ENCODE peak calls at places on chromosomes 1 and 21, in five cellular contexts. One of them, this sample, is unnamed.

GRCh38 chr1:7327849-7328248 is 443.2 kb upstream of the VAMP3 start:
- DNase-seq in tibial artery: no peak
- DNase-seq in bronchial epithelial cell: no peak
- DNase-seq in tibial nerve: no peak
- DNase-seq in psoas muscle: no peak
- DNase-seq in this sample: no peak

GRCh38 chr1:32025515-32025914 is 11.8 kb downstream of the KHDRBS1 start:
- DNase-seq in tibial artery: no peak
- DNase-seq in bronchial epithelial cell: no peak
- DNase-seq in tibial nerve: no peak
- DNase-seq in psoas muscle: no peak
- DNase-seq in this sample: no peak

GRCh38 chr1:161721738-161722343 is 497 bp downstream of the FCRLB start:
- DNase-seq in tibial artery: no peak
- DNase-seq in bronchial epithelial cell: peak
- DNase-seq in tibial nerve: no peak
- DNase-seq in psoas muscle: no peak
- DNase-seq in this sample: peak

GRCh38 chr1:90501281-90501680 is 215.8 kb downstream of the BARHL2 start:
- DNase-seq in tibial artery: no peak
- DNase-seq in bronchial epithelial cell: no peak
- DNase-seq in tibial nerve: no peak
- DNase-seq in psoas muscle: no peak
- DNase-seq in this sample: no peak

GRCh38 chr1:47181095-47181954 is 8.5 kb downstream of the PDZK1IP1 start:
- DNase-seq in tibial artery: no peak
- DNase-seq in bronchial epithelial cell: no peak
- DNase-seq in tibial nerve: no peak
- DNase-seq in psoas muscle: no peak
- DNase-seq in this sample: no peak

GRCh38 chr1:243315455-243315854 is 59.6 kb downstream of the SDCCAG8 start:
- DNase-seq in tibial artery: no peak
- DNase-seq in bronchial epithelial cell: no peak
- DNase-seq in tibial nerve: no peak
- DNase-seq in psoas muscle: no peak
- DNase-seq in this sample: no peak

GRCh38 chr1:39819091-39819812 is 30.6 kb upstream of the BMP8B start:
- DNase-seq in tibial artery: no peak
- DNase-seq in bronchial epithelial cell: no peak
- DNase-seq in tibial nerve: no peak
- DNase-seq in psoas muscle: no peak
- DNase-seq in this sample: no peak

GRCh38 chr1:199868777-199869176 is 158.7 kb upstream of the NR5A2 start:
- DNase-seq in tibial artery: no peak
- DNase-seq in bronchial epithelial cell: no peak
- DNase-seq in tibial nerve: no peak
- DNase-seq in psoas muscle: no peak
- DNase-seq in this sample: no peak

GRCh38 chr21:17427831-17428483 is 84.9 kb upstream of the CXADR start:
- DNase-seq in tibial artery: no peak
- DNase-seq in bronchial epithelial cell: no peak
- DNase-seq in tibial nerve: no peak
- DNase-seq in psoas muscle: no peak
- DNase-seq in this sample: no peak

GRCh38 chr21:39641827-39642450 is 29.2 kb downstream of the B3GALT5 start:
- DNase-seq in tibial artery: no peak
- DNase-seq in bronchial epithelial cell: no peak
- DNase-seq in tibial nerve: no peak
- DNase-seq in psoas muscle: no peak
- DNase-seq in this sample: no peak

GRCh38 chr1:2850502-2850901 is 49.0 kb upstream of the TTC34 start:
- DNase-seq in tibial artery: no peak
- DNase-seq in bronchial epithelial cell: no peak
- DNase-seq in tibial nerve: no peak
- DNase-seq in psoas muscle: no peak
- DNase-seq in this sample: no peak

GRCh38 chr1:206674745-206675175 is 9.9 kb upstream of the MAPKAPK2 start:
- DNase-seq in tibial artery: peak
- DNase-seq in bronchial epithelial cell: peak
- DNase-seq in tibial nerve: no peak
- DNase-seq in psoas muscle: peak
- DNase-seq in this sample: peak

GRCh38 chr1:92968138-92969032 is 7.1 kb upstream of the DIPK1A start:
- DNase-seq in tibial artery: no peak
- DNase-seq in bronchial epithelial cell: peak
- DNase-seq in tibial nerve: no peak
- DNase-seq in psoas muscle: no peak
- DNase-seq in this sample: peak

GRCh38 chr1:12251442-12251841 is 21.6 kb downstream of the VPS13D start:
- DNase-seq in tibial artery: no peak
- DNase-seq in bronchial epithelial cell: no peak
- DNase-seq in tibial nerve: no peak
- DNase-seq in psoas muscle: no peak
- DNase-seq in this sample: no peak

GRCh38 chr1:220198186-220199005 is 73.9 kb downstream of the RAB3GAP2 start:
- DNase-seq in tibial artery: no peak
- DNase-seq in bronchial epithelial cell: no peak
- DNase-seq in tibial nerve: no peak
- DNase-seq in psoas muscle: no peak
- DNase-seq in this sample: no peak

GRCh38 chr1:109595540-109595939 is 23.9 kb downstream of the GNAT2 start:
- DNase-seq in tibial artery: no peak
- DNase-seq in bronchial epithelial cell: peak
- DNase-seq in tibial nerve: no peak
- DNase-seq in psoas muscle: no peak
- DNase-seq in this sample: peak

GRCh38 chr1:109091196-109092193 is 931 bp downstream of the TMEM167B start:
- DNase-seq in tibial artery: no peak
- DNase-seq in bronchial epithelial cell: peak
- DNase-seq in tibial nerve: no peak
- DNase-seq in psoas muscle: no peak
- DNase-seq in this sample: peak

GRCh38 chr1:193706763-193707162 is 520.4 kb upstream of the B3GALT2 start:
- DNase-seq in tibial artery: no peak
- DNase-seq in bronchial epithelial cell: peak
- DNase-seq in tibial nerve: no peak
- DNase-seq in psoas muscle: no peak
- DNase-seq in this sample: no peak

GRCh38 chr1:17802164-17802563 is 47.0 kb downstream of the ACTL8 start:
- DNase-seq in tibial artery: no peak
- DNase-seq in bronchial epithelial cell: no peak
- DNase-seq in tibial nerve: no peak
- DNase-seq in psoas muscle: no peak
- DNase-seq in this sample: no peak
- H3K4me3 ChIP-seq in tibial artery: no peak
- H3K4me3 ChIP-seq in bronchial epithelial cell: no peak
- H3K4me3 ChIP-seq in tibial nerve: no peak
- H3K4me3 ChIP-seq in psoas muscle: no peak
- H3K4me3 ChIP-seq in this sample: no peak

GRCh38 chr21:42973309-42973990 is 912 bp upstream of the PKNOX1 start:
- DNase-seq in tibial artery: no peak
- DNase-seq in bronchial epithelial cell: no peak
- DNase-seq in tibial nerve: no peak
- DNase-seq in psoas muscle: peak
- DNase-seq in this sample: no peak
- TF ChIP-seq CTCF in tibial artery: no peak
- TF ChIP-seq CTCF in bronchial epithelial cell: no peak
- TF ChIP-seq CTCF in tibial nerve: no peak
- TF ChIP-seq CTCF in psoas muscle: no peak
- TF ChIP-seq CTCF in this sample: peak

GRCh38 chr1:224500802-224501201 is 66.2 kb upstream of the WDR26 start:
- DNase-seq in tibial artery: no peak
- DNase-seq in bronchial epithelial cell: no peak
- DNase-seq in tibial nerve: no peak
- DNase-seq in psoas muscle: no peak
- DNase-seq in this sample: no peak

GRCh38 chr1:224499204-224499603 is 64.6 kb upstream of the WDR26 start:
- DNase-seq in tibial artery: no peak
- DNase-seq in bronchial epithelial cell: peak
- DNase-seq in tibial nerve: no peak
- DNase-seq in psoas muscle: no peak
- DNase-seq in this sample: peak

GRCh38 chr1:224496826-224497225 is 62.2 kb upstream of the WDR26 start:
- DNase-seq in tibial artery: no peak
- DNase-seq in bronchial epithelial cell: no peak
- DNase-seq in tibial nerve: no peak
- DNase-seq in psoas muscle: no peak
- DNase-seq in this sample: no peak

GRCh38 chr1:224497714-224498573 is 63.3 kb upstream of the WDR26 start:
- DNase-seq in tibial artery: peak
- DNase-seq in bronchial epithelial cell: peak
- DNase-seq in tibial nerve: no peak
- DNase-seq in psoas muscle: peak
- DNase-seq in this sample: peak

GRCh38 chr1:224498574-224499170 is 64.1 kb upstream of the WDR26 start:
- DNase-seq in tibial artery: no peak
- DNase-seq in bronchial epithelial cell: peak
- DNase-seq in tibial nerve: no peak
- DNase-seq in psoas muscle: no peak
- DNase-seq in this sample: peak
- H3K4me3 ChIP-seq in tibial artery: no peak
- H3K4me3 ChIP-seq in bronchial epithelial cell: peak
- H3K4me3 ChIP-seq in tibial nerve: no peak
- H3K4me3 ChIP-seq in psoas muscle: no peak
- H3K4me3 ChIP-seq in this sample: peak

DNA sequence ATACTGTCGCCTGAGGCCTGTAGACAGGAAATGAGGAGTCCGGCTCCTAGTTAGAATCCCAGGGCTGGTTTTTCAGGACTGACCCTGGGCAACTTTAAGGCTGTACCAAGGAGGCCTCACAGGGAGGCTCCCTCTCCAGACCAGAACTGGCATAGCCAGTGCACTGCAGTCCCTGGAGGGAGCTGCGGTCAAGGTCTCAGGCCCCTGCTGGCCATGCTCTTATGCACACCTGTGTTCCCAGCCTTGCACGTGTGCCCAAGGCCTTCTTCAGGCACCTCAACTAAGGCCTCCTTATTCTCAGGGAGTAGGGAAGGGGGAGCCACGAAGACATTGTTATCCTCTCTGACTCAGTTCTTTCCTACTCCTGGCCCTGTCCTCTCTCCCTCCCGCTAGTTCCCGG is 22.0 kb upstream of the IFNAR1 start:
- DNase-seq in tibial artery: no peak
- DNase-seq in bronchial epithelial cell: no peak
- DNase-seq in tibial nerve: no peak
- DNase-seq in psoas muscle: no peak
- DNase-seq in this sample: no peak
- TF ChIP-seq CTCF in tibial artery: no peak
- TF ChIP-seq CTCF in bronchial epithelial cell: no peak
- TF ChIP-seq CTCF in tibial nerve: no peak
- TF ChIP-seq CTCF in psoas muscle: no peak
- TF ChIP-seq CTCF in this sample: no peak

GRCh38 chr1:154142358-154142757 is 12.5 kb downstream of the NUP210L start:
- DNase-seq in tibial artery: no peak
- DNase-seq in bronchial epithelial cell: no peak
- DNase-seq in tibial nerve: no peak
- DNase-seq in psoas muscle: no peak
- DNase-seq in this sample: no peak
- H3K4me3 ChIP-seq in tibial artery: no peak
- H3K4me3 ChIP-seq in bronchial epithelial cell: no peak
- H3K4me3 ChIP-seq in tibial nerve: no peak
- H3K4me3 ChIP-seq in psoas muscle: no peak
- H3K4me3 ChIP-seq in this sample: no peak

GRCh38 chr1:167722870-167723251 is 1.1 kb downstream of the MPZL1 start:
- DNase-seq in tibial artery: no peak
- DNase-seq in bronchial epithelial cell: no peak
- DNase-seq in tibial nerve: no peak
- DNase-seq in psoas muscle: no peak
- DNase-seq in this sample: no peak
- TF ChIP-seq CTCF in tibial artery: no peak
- TF ChIP-seq CTCF in bronchial epithelial cell: no peak
- TF ChIP-seq CTCF in tibial nerve: no peak
- TF ChIP-seq CTCF in psoas muscle: no peak
- TF ChIP-seq CTCF in this sample: no peak

GRCh38 chr1:23178414-23178813 is 9.8 kb upstream of the LUZP1 start:
- DNase-seq in tibial artery: no peak
- DNase-seq in bronchial epithelial cell: no peak
- DNase-seq in tibial nerve: no peak
- DNase-seq in psoas muscle: no peak
- DNase-seq in this sample: no peak
- H3K4me3 ChIP-seq in tibial artery: peak
- H3K4me3 ChIP-seq in bronchial epithelial cell: no peak
- H3K4me3 ChIP-seq in tibial nerve: no peak
- H3K4me3 ChIP-seq in psoas muscle: no peak
- H3K4me3 ChIP-seq in this sample: no peak

GRCh38 chr1:56758135-56758534 is 61.1 kb downstream of the FYB2 start:
- DNase-seq in tibial artery: no peak
- DNase-seq in bronchial epithelial cell: peak
- DNase-seq in tibial nerve: no peak
- DNase-seq in psoas muscle: peak
- DNase-seq in this sample: peak
- TF ChIP-seq CTCF in tibial artery: no peak
- TF ChIP-seq CTCF in bronchial epithelial cell: peak
- TF ChIP-seq CTCF in tibial nerve: no peak
- TF ChIP-seq CTCF in psoas muscle: peak
- TF ChIP-seq CTCF in this sample: peak

GRCh38 chr1:221397141-221397540 is 344.7 kb downstream of the DUSP10 start:
- DNase-seq in tibial artery: no peak
- DNase-seq in bronchial epithelial cell: no peak
- DNase-seq in tibial nerve: no peak
- DNase-seq in psoas muscle: no peak
- DNase-seq in this sample: peak

GRCh38 chr1:221392453-221392852 is 349.4 kb downstream of the DUSP10 start:
- DNase-seq in tibial artery: peak
- DNase-seq in bronchial epithelial cell: peak
- DNase-seq in tibial nerve: peak
- DNase-seq in psoas muscle: peak
- DNase-seq in this sample: peak

GRCh38 chr1:221397606-221398005 is 344.3 kb downstream of the DUSP10 start:
- DNase-seq in tibial artery: no peak
- DNase-seq in bronchial epithelial cell: no peak
- DNase-seq in tibial nerve: no peak
- DNase-seq in psoas muscle: no peak
- DNase-seq in this sample: no peak

GRCh38 chr1:221396526-221396925 is 345.4 kb downstream of the DUSP10 start:
- DNase-seq in tibial artery: no peak
- DNase-seq in bronchial epithelial cell: no peak
- DNase-seq in tibial nerve: no peak
- DNase-seq in psoas muscle: no peak
- DNase-seq in this sample: no peak

DNA sequence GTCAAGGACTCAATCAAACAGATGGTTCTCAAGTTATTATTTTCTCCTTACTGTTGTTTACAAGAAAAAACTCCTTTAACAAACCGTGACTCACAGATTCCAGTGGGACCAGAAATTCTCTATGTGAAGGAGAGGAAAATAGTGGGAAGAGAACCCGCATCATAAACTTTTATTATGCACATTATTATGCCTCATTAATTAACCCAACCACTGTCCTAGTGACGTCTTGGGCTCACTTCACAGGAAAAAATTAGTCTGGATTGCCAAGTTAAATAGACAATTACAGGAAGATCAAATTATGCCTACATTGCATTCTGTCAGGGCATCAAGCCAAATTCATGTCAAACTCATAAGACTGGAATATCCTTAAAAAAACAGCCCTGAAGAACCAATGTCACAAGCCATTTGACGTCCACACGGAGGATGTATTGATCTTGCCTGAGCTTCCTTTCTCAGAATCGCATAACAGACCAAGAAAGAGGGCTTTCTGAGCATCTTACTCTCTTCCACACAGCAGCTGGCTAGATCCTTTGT is 347.8 kb downstream of the DUSP10 start:
- DNase-seq in tibial artery: no peak
- DNase-seq in bronchial epithelial cell: peak
- DNase-seq in tibial nerve: no peak
- DNase-seq in psoas muscle: no peak
- DNase-seq in this sample: peak
- H3K4me3 ChIP-seq in tibial artery: no peak
- H3K4me3 ChIP-seq in bronchial epithelial cell: no peak
- H3K4me3 ChIP-seq in tibial nerve: no peak
- H3K4me3 ChIP-seq in psoas muscle: no peak
- H3K4me3 ChIP-seq in this sample: no peak

This sample was measured in epithelial cell of esophagus.